ENCODE peak calls at places on chromosome 17, in six cellular contexts. One of them, this sample, is unnamed.

GRCh38 chr17:37710344-37710886 is 34.4 kb downstream of the HNF1B start:
- DNase-seq in NB4: peak
- DNase-seq in lower leg skin: no peak
- DNase-seq in HCT116: peak
- DNase-seq in astrocyte of the cerebellum: peak
- DNase-seq in body of pancreas: peak
- DNase-seq in this sample: no peak

GRCh38 chr17:68127914-68128313 is 92.4 kb downstream of the KPNA2 start:
- DNase-seq in HCT116: no peak
- DNase-seq in lower leg skin: no peak
- DNase-seq in NB4: no peak
- DNase-seq in astrocyte of the cerebellum: no peak
- DNase-seq in body of pancreas: no peak
- DNase-seq in this sample: no peak

GRCh38 chr17:73272906-73273218 is 11.2 kb upstream of the CPSF4L start:
- DNase-seq in HCT116: no peak
- DNase-seq in lower leg skin: no peak
- DNase-seq in astrocyte of the cerebellum: no peak
- DNase-seq in body of pancreas: no peak
- DNase-seq in NB4: no peak
- DNase-seq in this sample: no peak

GRCh38 chr17:72535779-72536178 is 415.0 kb downstream of the SOX9 start:
- DNase-seq in body of pancreas: no peak
- DNase-seq in HCT116: no peak
- DNase-seq in astrocyte of the cerebellum: no peak
- DNase-seq in NB4: no peak
- DNase-seq in lower leg skin: no peak
- DNase-seq in this sample: no peak

GRCh38 chr17:16886655-16887322 is 85.1 kb downstream of the TNFRSF13B start:
- DNase-seq in body of pancreas: no peak
- DNase-seq in HCT116: no peak
- DNase-seq in NB4: no peak
- DNase-seq in astrocyte of the cerebellum: no peak
- DNase-seq in lower leg skin: no peak
- DNase-seq in this sample: no peak

GRCh38 chr17:46917041-46917440 is 5.9 kb upstream of the GOSR2 start:
- DNase-seq in lower leg skin: no peak
- DNase-seq in NB4: no peak
- DNase-seq in HCT116: no peak
- DNase-seq in body of pancreas: no peak
- DNase-seq in astrocyte of the cerebellum: no peak
- DNase-seq in this sample: no peak

GRCh38 chr17:5832886-5833285 is 237.3 kb upstream of the WSCD1 start:
- DNase-seq in NB4: no peak
- DNase-seq in astrocyte of the cerebellum: peak
- DNase-seq in lower leg skin: no peak
- DNase-seq in body of pancreas: no peak
- DNase-seq in HCT116: peak
- DNase-seq in this sample: peak

GRCh38 chr17:38874505-38875419 is 4.9 kb downstream of the LASP1 start:
- DNase-seq in HCT116: no peak
- DNase-seq in body of pancreas: no peak
- DNase-seq in astrocyte of the cerebellum: no peak
- DNase-seq in lower leg skin: no peak
- DNase-seq in NB4: no peak
- DNase-seq in this sample: no peak

GRCh38 chr17:19322861-19323260 is 39.7 kb downstream of the B9D1 start:
- DNase-seq in body of pancreas: no peak
- DNase-seq in HCT116: no peak
- DNase-seq in NB4: no peak
- DNase-seq in astrocyte of the cerebellum: no peak
- DNase-seq in lower leg skin: no peak
- DNase-seq in this sample: no peak

GRCh38 chr17:63635787-63636186 is 13.6 kb downstream of the MAP3K3 start:
- DNase-seq in astrocyte of the cerebellum: no peak
- DNase-seq in lower leg skin: no peak
- DNase-seq in HCT116: no peak
- DNase-seq in NB4: no peak
- DNase-seq in body of pancreas: no peak
- DNase-seq in this sample: no peak

GRCh38 chr17:46028969-46029565 is 30.0 kb downstream of the STH start:
- DNase-seq in astrocyte of the cerebellum: no peak
- DNase-seq in body of pancreas: no peak
- DNase-seq in lower leg skin: no peak
- DNase-seq in NB4: no peak
- DNase-seq in HCT116: no peak
- DNase-seq in this sample: no peak

GRCh38 chr17:70905796-70906195 is 736.5 kb downstream of the KCNJ2 start:
- DNase-seq in astrocyte of the cerebellum: peak
- DNase-seq in HCT116: peak
- DNase-seq in lower leg skin: peak
- DNase-seq in NB4: peak
- DNase-seq in body of pancreas: peak
- DNase-seq in this sample: peak

GRCh38 chr17:78808106-78808635 is 26.1 kb upstream of the CYTH1 start:
- DNase-seq in NB4: no peak
- DNase-seq in astrocyte of the cerebellum: no peak
- DNase-seq in HCT116: no peak
- DNase-seq in lower leg skin: no peak
- DNase-seq in body of pancreas: no peak
- DNase-seq in this sample: no peak

GRCh38 chr17:46727572-46728348 is 90.7 kb downstream of the WNT3 start:
- DNase-seq in body of pancreas: no peak
- DNase-seq in HCT116: no peak
- DNase-seq in astrocyte of the cerebellum: peak
- DNase-seq in lower leg skin: no peak
- DNase-seq in NB4: no peak
- DNase-seq in this sample: peak

GRCh38 chr17:4497101-4497824 is 1.4 kb upstream of the SPNS2 start:
- DNase-seq in body of pancreas: peak
- DNase-seq in NB4: peak
- DNase-seq in HCT116: no peak
- DNase-seq in lower leg skin: no peak
- DNase-seq in astrocyte of the cerebellum: no peak
- DNase-seq in this sample: peak

GRCh38 chr17:17391575-17392370 is 85.0 kb upstream of the MED9 start:
- DNase-seq in HCT116: no peak
- DNase-seq in body of pancreas: no peak
- DNase-seq in lower leg skin: no peak
- DNase-seq in astrocyte of the cerebellum: no peak
- DNase-seq in NB4: no peak
- DNase-seq in this sample: no peak

GRCh38 chr17:68511254-68511670 is 968 bp upstream of the PRKAR1A start:
- DNase-seq in lower leg skin: peak
- DNase-seq in NB4: no peak
- DNase-seq in HCT116: no peak
- DNase-seq in astrocyte of the cerebellum: no peak
- DNase-seq in body of pancreas: peak
- DNase-seq in this sample: no peak

GRCh38 chr17:80012751-80013741 is 22.6 kb downstream of the TBC1D16 start:
- DNase-seq in NB4: no peak
- DNase-seq in lower leg skin: no peak
- DNase-seq in HCT116: no peak
- DNase-seq in body of pancreas: no peak
- DNase-seq in astrocyte of the cerebellum: no peak
- DNase-seq in this sample: no peak
- TF ChIP-seq CTCF in NB4: no peak
- TF ChIP-seq CTCF in lower leg skin: no peak
- TF ChIP-seq CTCF in HCT116: no peak
- TF ChIP-seq CTCF in body of pancreas: no peak
- TF ChIP-seq CTCF in astrocyte of the cerebellum: no peak
- TF ChIP-seq CTCF in this sample: no peak

GRCh38 chr17:48718162-48718780 is 4.0 kb downstream of the PRAC1 start:
- DNase-seq in lower leg skin: no peak
- DNase-seq in body of pancreas: no peak
- DNase-seq in HCT116: no peak
- DNase-seq in NB4: no peak
- DNase-seq in astrocyte of the cerebellum: no peak
- DNase-seq in this sample: no peak
- H3K4me3 ChIP-seq in lower leg skin: no peak
- H3K4me3 ChIP-seq in body of pancreas: no peak
- H3K4me3 ChIP-seq in HCT116: no peak
- H3K4me3 ChIP-seq in NB4: no peak
- H3K4me3 ChIP-seq in astrocyte of the cerebellum: no peak
- H3K4me3 ChIP-seq in this sample: no peak

DNA sequence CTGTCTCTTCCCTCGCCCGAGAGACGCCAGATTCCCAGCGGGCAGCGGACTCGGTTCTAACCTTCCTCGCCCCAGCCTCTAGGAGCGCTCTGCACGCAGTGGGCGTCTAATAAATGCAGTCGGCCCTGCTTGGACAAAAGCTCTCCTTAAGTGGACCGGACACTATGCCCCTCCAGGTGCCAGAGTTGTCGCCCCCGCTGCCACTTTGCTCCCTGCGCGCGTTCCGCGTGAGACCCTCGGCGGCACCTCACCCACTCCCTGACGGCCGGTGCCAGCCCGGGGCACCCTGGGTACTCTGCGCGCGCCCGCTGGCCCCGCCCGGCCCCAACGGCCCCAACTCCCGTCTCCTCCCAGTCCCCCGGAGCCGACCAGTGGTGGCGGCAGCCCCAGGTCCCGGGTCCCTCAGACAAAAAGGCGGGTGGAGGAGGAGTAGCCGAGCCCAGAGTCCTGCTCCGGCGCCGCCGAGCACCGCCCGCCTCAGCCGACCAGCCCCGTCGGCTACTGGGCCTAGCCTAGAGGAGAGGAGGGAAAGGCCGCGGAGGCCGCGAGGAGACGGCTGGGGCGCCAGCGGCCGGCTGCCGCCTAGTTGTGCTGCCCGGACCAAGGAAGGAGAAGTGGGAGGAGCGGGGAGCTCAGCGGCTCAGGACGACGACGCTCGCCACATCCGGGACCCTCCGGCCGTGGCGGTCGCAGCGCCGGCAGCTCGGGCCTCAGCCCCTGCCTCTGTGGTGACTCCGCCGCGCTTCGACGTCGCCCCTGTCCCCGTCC is 123.0 kb downstream of the GOSR1 start:
- DNase-seq in HCT116: peak
- DNase-seq in NB4: peak
- DNase-seq in astrocyte of the cerebellum: peak
- DNase-seq in body of pancreas: peak
- DNase-seq in lower leg skin: peak
- DNase-seq in this sample: peak
- TF ChIP-seq CTCF in HCT116: peak
- TF ChIP-seq CTCF in NB4: peak
- TF ChIP-seq CTCF in astrocyte of the cerebellum: peak
- TF ChIP-seq CTCF in body of pancreas: peak
- TF ChIP-seq CTCF in lower leg skin: no peak
- TF ChIP-seq CTCF in this sample: peak

DNA sequence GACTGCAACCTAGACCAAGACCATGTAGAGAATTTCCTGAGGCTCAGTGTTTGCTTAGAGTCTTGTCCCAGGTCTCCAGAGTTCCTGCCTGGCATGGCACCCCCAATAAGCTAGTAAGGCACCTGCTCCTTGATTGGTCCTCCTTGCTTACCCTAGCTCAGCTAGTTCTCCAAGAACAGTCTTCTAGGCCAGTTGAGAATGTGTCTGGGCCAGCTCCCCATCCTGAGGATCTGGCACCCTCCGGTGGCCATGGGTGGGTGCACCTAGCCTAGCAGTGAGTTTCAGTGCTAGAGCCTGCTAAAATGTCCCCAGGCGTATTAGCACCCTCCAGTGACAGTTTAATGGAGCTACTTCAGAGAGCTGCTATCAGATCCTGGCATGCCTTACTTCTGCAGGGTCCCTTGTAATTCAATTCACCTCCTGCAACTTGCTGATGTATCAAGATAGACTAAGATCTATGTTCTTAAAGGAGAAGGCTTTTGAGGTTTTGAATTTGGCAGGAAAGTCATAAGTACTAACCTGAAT is 44.4 kb upstream of the MED13 start:
- DNase-seq in HCT116: peak
- DNase-seq in NB4: peak
- DNase-seq in astrocyte of the cerebellum: peak
- DNase-seq in body of pancreas: peak
- DNase-seq in lower leg skin: no peak
- DNase-seq in this sample: peak
- H3K4me3 ChIP-seq in HCT116: no peak
- H3K4me3 ChIP-seq in NB4: no peak
- H3K4me3 ChIP-seq in astrocyte of the cerebellum: no peak
- H3K4me3 ChIP-seq in body of pancreas: no peak
- H3K4me3 ChIP-seq in lower leg skin: no peak
- H3K4me3 ChIP-seq in this sample: no peak

GRCh38 chr17:50636145-50636803 is 1.6 kb downstream of the ABCC3 start:
- DNase-seq in NB4: no peak
- DNase-seq in lower leg skin: no peak
- DNase-seq in body of pancreas: no peak
- DNase-seq in astrocyte of the cerebellum: no peak
- DNase-seq in HCT116: no peak
- DNase-seq in this sample: no peak

GRCh38 chr17:50634915-50635719 is 436 bp downstream of the ABCC3 start:
- DNase-seq in astrocyte of the cerebellum: no peak
- DNase-seq in HCT116: no peak
- DNase-seq in NB4: no peak
- DNase-seq in lower leg skin: no peak
- DNase-seq in body of pancreas: no peak
- DNase-seq in this sample: no peak

GRCh38 chr17:50637829-50638571 is 3.3 kb downstream of the ABCC3 start:
- DNase-seq in body of pancreas: no peak
- DNase-seq in astrocyte of the cerebellum: no peak
- DNase-seq in lower leg skin: no peak
- DNase-seq in NB4: no peak
- DNase-seq in HCT116: no peak
- DNase-seq in this sample: no peak

GRCh38 chr17:50635720-50636144 is 1.1 kb downstream of the ABCC3 start:
- DNase-seq in body of pancreas: no peak
- DNase-seq in astrocyte of the cerebellum: no peak
- DNase-seq in NB4: no peak
- DNase-seq in HCT116: no peak
- DNase-seq in lower leg skin: no peak
- DNase-seq in this sample: no peak

DNA sequence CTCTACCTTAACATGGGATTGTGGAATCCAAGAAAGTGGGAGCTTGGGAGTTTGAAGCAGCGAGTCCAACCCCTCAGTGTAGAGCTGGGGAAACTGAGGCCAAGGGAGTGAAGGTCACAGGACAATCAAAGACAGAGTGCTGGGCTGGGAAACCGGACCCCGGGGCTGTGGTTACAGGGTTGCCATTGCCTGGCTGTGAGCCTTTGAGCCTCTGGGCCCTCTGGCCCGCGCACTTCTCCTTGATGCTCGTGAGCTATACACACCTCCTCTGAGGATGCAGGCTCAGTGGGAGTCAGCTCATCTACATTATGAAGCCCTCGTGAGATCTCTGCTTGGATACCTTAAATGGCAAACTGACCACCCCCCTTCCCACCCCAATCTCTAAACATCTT is 2.1 kb downstream of the ABCC3 start:
- DNase-seq in NB4: no peak
- DNase-seq in astrocyte of the cerebellum: no peak
- DNase-seq in body of pancreas: no peak
- DNase-seq in HCT116: no peak
- DNase-seq in lower leg skin: no peak
- DNase-seq in this sample: no peak
- TF ChIP-seq CTCF in NB4: no peak
- TF ChIP-seq CTCF in astrocyte of the cerebellum: no peak
- TF ChIP-seq CTCF in body of pancreas: no peak
- TF ChIP-seq CTCF in HCT116: no peak
- TF ChIP-seq CTCF in lower leg skin: no peak
- TF ChIP-seq CTCF in this sample: no peak

GRCh38 chr17:77320501-77321256 is 179.9 kb downstream of the SEC14L1 start:
- DNase-seq in body of pancreas: no peak
- DNase-seq in lower leg skin: peak
- DNase-seq in NB4: peak
- DNase-seq in HCT116: no peak
- DNase-seq in astrocyte of the cerebellum: no peak
- DNase-seq in this sample: no peak
- H3K4me3 ChIP-seq in body of pancreas: no peak
- H3K4me3 ChIP-seq in lower leg skin: peak
- H3K4me3 ChIP-seq in NB4: peak
- H3K4me3 ChIP-seq in HCT116: no peak
- H3K4me3 ChIP-seq in astrocyte of the cerebellum: peak
- H3K4me3 ChIP-seq in this sample: peak

GRCh38 chr17:76529224-76529642 is 8.3 kb downstream of the CYGB start:
- DNase-seq in astrocyte of the cerebellum: no peak
- DNase-seq in body of pancreas: peak
- DNase-seq in HCT116: no peak
- DNase-seq in lower leg skin: peak
- DNase-seq in NB4: peak
- DNase-seq in this sample: no peak
- TF ChIP-seq CTCF in astrocyte of the cerebellum: no peak
- TF ChIP-seq CTCF in body of pancreas: no peak
- TF ChIP-seq CTCF in HCT116: no peak
- TF ChIP-seq CTCF in lower leg skin: no peak
- TF ChIP-seq CTCF in NB4: no peak
- TF ChIP-seq CTCF in this sample: no peak